ENCODE peak calls at places on chromosome 15, in four cellular contexts. One of them, this sample, is unnamed. For H3K4me1, the result is how much of the 10 kb centered on the place peaks cover.

GRCh38 chr15:95345867-95346266 is 984.6 kb upstream of the NR2F2 start:
- DNase-seq in GM23248: no peak
- DNase-seq in sigmoid colon: no peak
- DNase-seq in mammary epithelial cell: no peak
- DNase-seq in this sample: no peak

GRCh38 chr15:39797407-39797806 is 14.8 kb upstream of the FSIP1 start:
- DNase-seq in sigmoid colon: no peak
- DNase-seq in mammary epithelial cell: no peak
- DNase-seq in GM23248: no peak
- DNase-seq in this sample: no peak

GRCh38 chr15:57866149-57866736 is 159.7 kb downstream of the POLR2M start:
- DNase-seq in sigmoid colon: no peak
- DNase-seq in mammary epithelial cell: peak
- DNase-seq in GM23248: peak
- DNase-seq in this sample: no peak

GRCh38 chr15:34223904-34224596 is 766 bp upstream of the EMC4 start:
- DNase-seq in GM23248: peak
- DNase-seq in mammary epithelial cell: no peak
- DNase-seq in sigmoid colon: no peak
- DNase-seq in this sample: no peak

GRCh38 chr15:76994001-76994400 is 925 bp upstream of the PSTPIP1 start:
- DNase-seq in GM23248: no peak
- DNase-seq in mammary epithelial cell: no peak
- DNase-seq in sigmoid colon: peak
- DNase-seq in this sample: no peak

GRCh38 chr15:99442268-99442897 is 123.4 kb upstream of the MEF2A start:
- DNase-seq in sigmoid colon: peak
- DNase-seq in GM23248: peak
- DNase-seq in mammary epithelial cell: peak
- DNase-seq in this sample: peak

GRCh38 chr15:81155375-81156218 is 21.5 kb downstream of the CFAP161 start:
- DNase-seq in sigmoid colon: peak
- DNase-seq in GM23248: peak
- DNase-seq in mammary epithelial cell: peak
- DNase-seq in this sample: peak

GRCh38 chr15:22989576-22990477 is 9.7 kb upstream of the CYFIP1 start:
- DNase-seq in sigmoid colon: peak
- DNase-seq in mammary epithelial cell: peak
- DNase-seq in GM23248: peak
- DNase-seq in this sample: peak

GRCh38 chr15:61137139-61137792 is 91.8 kb downstream of the RORA start:
- DNase-seq in GM23248: no peak
- DNase-seq in mammary epithelial cell: no peak
- DNase-seq in sigmoid colon: no peak
- DNase-seq in this sample: no peak

GRCh38 chr15:77550275-77551251 is 82.1 kb downstream of the LINGO1 start:
- DNase-seq in sigmoid colon: no peak
- DNase-seq in mammary epithelial cell: no peak
- DNase-seq in GM23248: no peak
- DNase-seq in this sample: no peak

GRCh38 chr15:72599855-72600464 is 54.5 kb upstream of the GOLGA6B start:
- DNase-seq in mammary epithelial cell: peak
- DNase-seq in GM23248: peak
- DNase-seq in sigmoid colon: no peak
- DNase-seq in this sample: peak

GRCh38 chr15:29127506-29128430 is 141.9 kb downstream of the NSMCE3 start:
- DNase-seq in sigmoid colon: peak
- DNase-seq in mammary epithelial cell: no peak
- DNase-seq in GM23248: no peak
- DNase-seq in this sample: no peak

GRCh38 chr15:83472151-83472550 is 25.0 kb downstream of the SH3GL3 start:
- DNase-seq in mammary epithelial cell: no peak
- DNase-seq in sigmoid colon: no peak
- DNase-seq in GM23248: no peak
- DNase-seq in this sample: no peak

GRCh38 chr15:41987925-41988275 is 15.5 kb upstream of the EHD4 start:
- DNase-seq in sigmoid colon: no peak
- DNase-seq in mammary epithelial cell: no peak
- DNase-seq in GM23248: no peak
- DNase-seq in this sample: no peak

GRCh38 chr15:63600001-63600645 is 2.9 kb downstream of the FBXL22 start:
- DNase-seq in sigmoid colon: peak
- DNase-seq in mammary epithelial cell: no peak
- DNase-seq in GM23248: peak
- DNase-seq in this sample: peak

GRCh38 chr15:100880139-100880896 is 687 bp downstream of the ALDH1A3 start:
- DNase-seq in GM23248: peak
- DNase-seq in mammary epithelial cell: no peak
- DNase-seq in sigmoid colon: no peak
- DNase-seq in this sample: peak

GRCh38 chr15:55221090-55222011 is 24.6 kb upstream of the RSL24D1 start:
- DNase-seq in sigmoid colon: no peak
- DNase-seq in GM23248: peak
- DNase-seq in mammary epithelial cell: peak
- DNase-seq in this sample: peak

GRCh38 chr15:52021128-52021671 is 2.2 kb downstream of the MAPK6 start:
- DNase-seq in mammary epithelial cell: peak
- DNase-seq in sigmoid colon: peak
- DNase-seq in GM23248: peak
- DNase-seq in this sample: peak

GRCh38 chr15:41263891-41264351 is 32.9 kb downstream of the CHP1 start:
- DNase-seq in GM23248: peak
- DNase-seq in mammary epithelial cell: no peak
- DNase-seq in sigmoid colon: no peak
- DNase-seq in this sample: no peak

GRCh38 chr15:75650908-75651809 is 3.4 kb downstream of the SNX33 start:
- DNase-seq in mammary epithelial cell: no peak
- DNase-seq in sigmoid colon: peak
- DNase-seq in GM23248: peak
- DNase-seq in this sample: no peak

GRCh38 chr15:85330941-85331588 is 49.3 kb upstream of the AKAP13 start:
- DNase-seq in sigmoid colon: peak
- DNase-seq in mammary epithelial cell: peak
- DNase-seq in GM23248: peak
- DNase-seq in this sample: peak

GRCh38 chr15:71274448-71274798 is 159.2 kb downstream of the THSD4 start:
- DNase-seq in sigmoid colon: no peak
- DNase-seq in mammary epithelial cell: no peak
- DNase-seq in GM23248: no peak
- DNase-seq in this sample: no peak
- H3K4me1 ChIP-seq in sigmoid colon: under half
- H3K4me1 ChIP-seq in mammary epithelial cell: under half
- H3K4me1 ChIP-seq in GM23248: half or more
- H3K4me1 ChIP-seq in this sample: under half

DNA sequence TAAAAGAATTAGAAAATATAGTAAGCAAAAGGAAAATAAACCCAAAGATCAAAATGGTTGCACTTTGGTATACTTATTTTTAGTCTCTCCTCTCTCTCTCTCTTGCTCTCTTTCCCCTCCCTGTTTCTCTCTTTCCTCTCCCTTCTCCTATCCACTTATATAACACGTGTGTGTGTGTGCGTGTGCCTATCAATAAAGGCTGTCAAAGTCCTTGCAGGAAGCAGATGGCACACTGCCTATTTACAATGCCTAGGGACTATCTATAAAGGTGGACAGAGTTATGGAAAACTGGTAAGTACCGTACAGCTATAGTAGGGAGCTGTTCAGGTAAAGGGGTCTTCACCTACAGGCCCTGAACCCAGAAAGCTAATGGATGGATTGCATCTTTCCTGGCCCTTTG is 161.6 kb downstream of the SQOR start:
- DNase-seq in GM23248: no peak
- DNase-seq in mammary epithelial cell: no peak
- DNase-seq in sigmoid colon: no peak
- DNase-seq in this sample: no peak
- H3K4me1 ChIP-seq in GM23248: under half
- H3K4me1 ChIP-seq in mammary epithelial cell: under half
- H3K4me1 ChIP-seq in sigmoid colon: under half
- H3K4me1 ChIP-seq in this sample: under half

DNA sequence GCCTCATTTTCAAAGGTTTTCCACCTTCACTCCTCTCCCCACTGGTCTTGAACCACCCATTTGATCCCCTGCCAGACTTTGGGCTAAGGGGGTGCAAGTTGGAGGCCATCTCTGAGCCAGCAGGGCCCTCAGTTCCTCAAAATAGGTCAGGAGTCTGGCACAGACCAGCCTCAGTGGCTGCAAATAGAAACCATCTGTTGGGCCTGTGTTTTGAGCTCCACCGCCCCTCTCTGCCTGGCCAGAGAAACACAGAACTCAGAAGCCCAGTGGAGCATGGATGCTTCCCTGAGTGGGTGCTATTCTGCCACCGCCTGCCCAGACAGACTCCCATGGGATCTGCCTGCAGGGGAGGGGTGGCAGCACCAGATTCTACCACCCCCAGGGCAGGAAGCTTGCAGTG is 56.3 kb downstream of the CORO2B start:
- DNase-seq in mammary epithelial cell: no peak
- DNase-seq in sigmoid colon: no peak
- DNase-seq in GM23248: peak
- DNase-seq in this sample: no peak
- H3K4me1 ChIP-seq in mammary epithelial cell: under half
- H3K4me1 ChIP-seq in sigmoid colon: under half
- H3K4me1 ChIP-seq in GM23248: under half
- H3K4me1 ChIP-seq in this sample: under half

GRCh38 chr15:46266691-46267090 is 631.9 kb downstream of the SQOR start:
- DNase-seq in sigmoid colon: no peak
- DNase-seq in GM23248: no peak
- DNase-seq in mammary epithelial cell: no peak
- DNase-seq in this sample: no peak
- H3K4me1 ChIP-seq in sigmoid colon: under half
- H3K4me1 ChIP-seq in GM23248: under half
- H3K4me1 ChIP-seq in mammary epithelial cell: under half
- H3K4me1 ChIP-seq in this sample: under half

DNA sequence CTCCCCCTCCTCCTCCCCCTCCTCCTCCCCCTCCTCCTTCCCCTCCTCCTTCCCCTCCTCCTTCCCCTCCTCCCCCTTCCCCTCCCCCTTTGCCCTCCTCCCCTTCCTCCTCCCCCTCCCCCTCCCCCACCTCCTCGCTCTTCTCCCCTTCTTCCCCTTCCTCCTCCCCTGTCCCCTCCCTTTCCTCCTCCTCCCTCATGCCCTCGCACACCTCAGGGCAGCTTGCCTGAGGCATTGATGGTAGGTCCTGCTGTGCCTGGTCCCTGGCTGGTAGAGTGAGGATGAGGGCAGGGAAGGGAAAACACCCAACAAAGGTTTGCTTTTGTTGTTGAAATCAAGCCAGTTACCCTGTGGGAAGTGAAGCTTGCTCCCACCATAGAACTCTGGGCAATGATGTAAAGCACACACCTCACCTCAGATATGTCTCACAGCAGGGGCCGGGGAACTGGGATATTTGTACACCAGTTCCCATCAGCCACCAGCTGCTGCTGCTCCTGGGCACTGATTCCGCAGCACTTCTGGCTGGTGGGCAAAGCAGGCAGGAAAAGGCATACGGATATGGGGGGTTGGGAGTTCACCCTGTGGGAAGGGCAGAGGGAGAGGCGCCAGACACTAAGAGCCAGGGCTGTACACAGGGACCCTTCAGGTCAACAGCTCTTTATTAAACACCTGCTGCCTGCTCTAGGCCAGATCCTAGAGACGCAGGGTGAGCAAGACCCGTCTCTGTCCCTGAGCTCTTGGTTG is 13.8 kb downstream of the ISG20 start:
- DNase-seq in sigmoid colon: peak
- DNase-seq in mammary epithelial cell: no peak
- DNase-seq in GM23248: no peak
- DNase-seq in this sample: no peak
- H3K4me1 ChIP-seq in sigmoid colon: under half
- H3K4me1 ChIP-seq in mammary epithelial cell: under half
- H3K4me1 ChIP-seq in GM23248: under half
- H3K4me1 ChIP-seq in this sample: under half

DNA sequence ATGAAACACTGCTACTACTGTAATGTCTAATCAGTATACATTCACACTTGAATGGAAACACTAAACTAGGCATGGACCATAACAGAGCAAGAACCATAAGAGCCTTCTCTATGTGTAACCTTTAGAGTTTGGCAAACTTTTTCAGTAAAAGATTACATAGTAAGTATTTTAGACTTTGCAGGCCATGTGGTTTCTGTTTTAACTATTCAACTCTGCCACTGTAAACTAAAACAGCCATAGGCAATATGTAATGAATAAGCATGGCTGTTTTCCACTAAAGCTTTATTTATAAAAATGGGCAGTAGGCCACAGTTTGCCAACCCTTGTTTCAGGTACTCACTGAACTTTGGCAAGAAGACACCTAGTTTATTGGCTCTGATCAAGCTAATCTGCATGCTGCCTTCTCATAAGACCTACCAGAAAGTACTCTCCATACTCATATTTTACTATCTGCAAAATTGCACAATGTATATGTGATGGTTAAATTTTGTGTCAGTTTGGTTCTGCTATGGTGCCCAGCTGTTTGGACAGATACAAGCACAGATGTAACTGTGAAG is 46.0 kb downstream of the UACA start:
- DNase-seq in sigmoid colon: no peak
- DNase-seq in GM23248: no peak
- DNase-seq in mammary epithelial cell: no peak
- DNase-seq in this sample: no peak
- H3K4me1 ChIP-seq in sigmoid colon: half or more
- H3K4me1 ChIP-seq in GM23248: under half
- H3K4me1 ChIP-seq in mammary epithelial cell: under half
- H3K4me1 ChIP-seq in this sample: under half

DNA sequence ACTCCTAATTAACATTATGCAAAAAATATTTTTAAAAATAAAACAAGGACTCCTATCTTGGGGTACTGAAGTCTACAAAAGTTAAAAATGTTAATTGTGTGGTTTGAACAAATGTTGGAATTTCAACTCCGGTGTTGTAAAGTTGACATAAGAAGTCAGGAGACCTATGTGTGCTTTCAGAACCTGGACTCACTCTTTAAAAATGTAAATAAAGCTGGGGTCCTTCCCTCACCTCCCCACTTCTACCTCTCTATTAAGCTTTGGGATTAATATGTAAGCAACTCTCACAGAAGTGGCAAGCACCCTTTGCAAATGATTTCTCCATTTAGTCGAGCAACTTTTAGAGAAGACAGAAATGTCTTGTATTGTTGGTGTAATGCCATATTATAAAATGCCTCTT is 11.9 kb downstream of the MEIS2 start:
- DNase-seq in mammary epithelial cell: no peak
- DNase-seq in sigmoid colon: no peak
- DNase-seq in GM23248: no peak
- DNase-seq in this sample: no peak
- H3K4me1 ChIP-seq in mammary epithelial cell: under half
- H3K4me1 ChIP-seq in sigmoid colon: half or more
- H3K4me1 ChIP-seq in GM23248: under half
- H3K4me1 ChIP-seq in this sample: under half

GRCh38 chr15:70265986-70266385 is 168.3 kb upstream of the TLE3 start:
- DNase-seq in GM23248: no peak
- DNase-seq in mammary epithelial cell: no peak
- DNase-seq in sigmoid colon: no peak
- DNase-seq in this sample: no peak
- H3K4me1 ChIP-seq in GM23248: under half
- H3K4me1 ChIP-seq in mammary epithelial cell: under half
- H3K4me1 ChIP-seq in sigmoid colon: half or more
- H3K4me1 ChIP-seq in this sample: under half

GRCh38 chr15:59271595-59272201 is 65.1 kb downstream of the LDHAL6B start:
- DNase-seq in GM23248: no peak
- DNase-seq in sigmoid colon: no peak
- DNase-seq in mammary epithelial cell: no peak
- DNase-seq in this sample: no peak
- H3K4me1 ChIP-seq in GM23248: under half
- H3K4me1 ChIP-seq in sigmoid colon: under half
- H3K4me1 ChIP-seq in mammary epithelial cell: half or more
- H3K4me1 ChIP-seq in this sample: under half

GRCh38 chr15:74569731-74570070 is 28.7 kb downstream of the ARID3B start:
- DNase-seq in GM23248: no peak
- DNase-seq in mammary epithelial cell: no peak
- DNase-seq in sigmoid colon: no peak
- DNase-seq in this sample: no peak
- H3K4me1 ChIP-seq in GM23248: under half
- H3K4me1 ChIP-seq in mammary epithelial cell: under half
- H3K4me1 ChIP-seq in sigmoid colon: under half
- H3K4me1 ChIP-seq in this sample: under half

This sample was measured in foreskin keratinocyte.